ENCODE peak calls at places on chromosomes 13 and 19, in seven cellular contexts. One of them, this sample, is unnamed.

GRCh38 chr19:36120092-36120983 is 5.1 kb downstream of the TBCB start:
- DNase-seq in left ventricle myocardium inferior: no peak
- DNase-seq in mammary epithelial cell: no peak
- DNase-seq in transverse colon: no peak
- DNase-seq in astrocyte of the spinal cord: no peak
- DNase-seq in MM.1S: no peak
- DNase-seq in PC-3: no peak
- DNase-seq in this sample: no peak

GRCh38 chr13:29922896-29923295 is 72.5 kb upstream of the UBL3 start:
- DNase-seq in left ventricle myocardium inferior: no peak
- DNase-seq in mammary epithelial cell: peak
- DNase-seq in transverse colon: no peak
- DNase-seq in astrocyte of the spinal cord: peak
- DNase-seq in MM.1S: no peak
- DNase-seq in PC-3: peak
- DNase-seq in this sample: peak

GRCh38 chr13:21511841-21512240 is 52.7 kb upstream of the ZDHHC20 start:
- DNase-seq in left ventricle myocardium inferior: no peak
- DNase-seq in mammary epithelial cell: peak
- DNase-seq in transverse colon: no peak
- DNase-seq in astrocyte of the spinal cord: peak
- DNase-seq in MM.1S: no peak
- DNase-seq in PC-3: no peak
- DNase-seq in this sample: no peak

GRCh38 chr13:40749327-40749726 is 21.7 kb downstream of the MRPS31 start:
- DNase-seq in left ventricle myocardium inferior: no peak
- DNase-seq in mammary epithelial cell: no peak
- DNase-seq in transverse colon: no peak
- DNase-seq in astrocyte of the spinal cord: no peak
- DNase-seq in MM.1S: no peak
- DNase-seq in PC-3: peak
- DNase-seq in this sample: no peak

GRCh38 chr13:23513460-23513859 is 56.8 kb upstream of the TNFRSF19 start:
- DNase-seq in left ventricle myocardium inferior: no peak
- DNase-seq in mammary epithelial cell: no peak
- DNase-seq in transverse colon: no peak
- DNase-seq in astrocyte of the spinal cord: no peak
- DNase-seq in MM.1S: no peak
- DNase-seq in PC-3: no peak
- DNase-seq in this sample: no peak

GRCh38 chr13:107361666-107362065 is 793.7 kb upstream of the ARGLU1 start:
- DNase-seq in left ventricle myocardium inferior: no peak
- DNase-seq in mammary epithelial cell: no peak
- DNase-seq in transverse colon: no peak
- DNase-seq in astrocyte of the spinal cord: no peak
- DNase-seq in MM.1S: no peak
- DNase-seq in PC-3: no peak
- DNase-seq in this sample: no peak

GRCh38 chr19:46951236-46951986 is 68.2 kb upstream of the NPAS1 start:
- DNase-seq in left ventricle myocardium inferior: no peak
- DNase-seq in mammary epithelial cell: peak
- DNase-seq in transverse colon: peak
- DNase-seq in astrocyte of the spinal cord: no peak
- DNase-seq in MM.1S: no peak
- DNase-seq in PC-3: peak
- DNase-seq in this sample: peak

GRCh38 chr13:24654741-24655140 is 25.5 kb upstream of the ATP12A start:
- DNase-seq in left ventricle myocardium inferior: no peak
- DNase-seq in mammary epithelial cell: no peak
- DNase-seq in transverse colon: no peak
- DNase-seq in astrocyte of the spinal cord: no peak
- DNase-seq in MM.1S: no peak
- DNase-seq in PC-3: no peak
- DNase-seq in this sample: peak

GRCh38 chr19:44512326-44513298 is 12.3 kb upstream of the ZNF180 start:
- DNase-seq in left ventricle myocardium inferior: no peak
- DNase-seq in mammary epithelial cell: peak
- DNase-seq in transverse colon: peak
- DNase-seq in astrocyte of the spinal cord: peak
- DNase-seq in MM.1S: no peak
- DNase-seq in PC-3: peak
- DNase-seq in this sample: peak

GRCh38 chr13:109145631-109146030 is 516.2 kb downstream of the MYO16 start:
- DNase-seq in left ventricle myocardium inferior: no peak
- DNase-seq in mammary epithelial cell: peak
- DNase-seq in transverse colon: peak
- DNase-seq in astrocyte of the spinal cord: peak
- DNase-seq in MM.1S: peak
- DNase-seq in PC-3: peak
- DNase-seq in this sample: peak

GRCh38 chr13:64819081-64819480 is 2411.1 kb downstream of the PCDH9 start:
- DNase-seq in left ventricle myocardium inferior: no peak
- DNase-seq in mammary epithelial cell: no peak
- DNase-seq in transverse colon: no peak
- DNase-seq in astrocyte of the spinal cord: peak
- DNase-seq in MM.1S: no peak
- DNase-seq in PC-3: no peak
- DNase-seq in this sample: no peak

GRCh38 chr19:16066611-16067104 is 9.6 kb upstream of the TPM4 start:
- DNase-seq in left ventricle myocardium inferior: no peak
- DNase-seq in mammary epithelial cell: peak
- DNase-seq in transverse colon: peak
- DNase-seq in astrocyte of the spinal cord: no peak
- DNase-seq in MM.1S: peak
- DNase-seq in PC-3: peak
- DNase-seq in this sample: peak

GRCh38 chr19:38304866-38305429 is 897 bp downstream of the C19orf33 start:
- DNase-seq in left ventricle myocardium inferior: peak
- DNase-seq in mammary epithelial cell: peak
- DNase-seq in transverse colon: peak
- DNase-seq in astrocyte of the spinal cord: peak
- DNase-seq in MM.1S: no peak
- DNase-seq in PC-3: peak
- DNase-seq in this sample: no peak

GRCh38 chr13:45016792-45017425 is 27.6 kb downstream of the GPALPP1 start:
- DNase-seq in left ventricle myocardium inferior: no peak
- DNase-seq in mammary epithelial cell: no peak
- DNase-seq in transverse colon: no peak
- DNase-seq in astrocyte of the spinal cord: no peak
- DNase-seq in MM.1S: no peak
- DNase-seq in PC-3: no peak
- DNase-seq in this sample: no peak

GRCh38 chr19:57267294-57267693 is 13.0 kb upstream of the ZNF460 start:
- DNase-seq in left ventricle myocardium inferior: no peak
- DNase-seq in mammary epithelial cell: no peak
- DNase-seq in transverse colon: no peak
- DNase-seq in astrocyte of the spinal cord: no peak
- DNase-seq in MM.1S: no peak
- DNase-seq in PC-3: peak
- DNase-seq in this sample: no peak

GRCh38 chr19:57271280-57271679 is 9.0 kb upstream of the ZNF460 start:
- DNase-seq in left ventricle myocardium inferior: no peak
- DNase-seq in mammary epithelial cell: no peak
- DNase-seq in transverse colon: no peak
- DNase-seq in astrocyte of the spinal cord: no peak
- DNase-seq in MM.1S: no peak
- DNase-seq in PC-3: no peak
- DNase-seq in this sample: no peak

DNA sequence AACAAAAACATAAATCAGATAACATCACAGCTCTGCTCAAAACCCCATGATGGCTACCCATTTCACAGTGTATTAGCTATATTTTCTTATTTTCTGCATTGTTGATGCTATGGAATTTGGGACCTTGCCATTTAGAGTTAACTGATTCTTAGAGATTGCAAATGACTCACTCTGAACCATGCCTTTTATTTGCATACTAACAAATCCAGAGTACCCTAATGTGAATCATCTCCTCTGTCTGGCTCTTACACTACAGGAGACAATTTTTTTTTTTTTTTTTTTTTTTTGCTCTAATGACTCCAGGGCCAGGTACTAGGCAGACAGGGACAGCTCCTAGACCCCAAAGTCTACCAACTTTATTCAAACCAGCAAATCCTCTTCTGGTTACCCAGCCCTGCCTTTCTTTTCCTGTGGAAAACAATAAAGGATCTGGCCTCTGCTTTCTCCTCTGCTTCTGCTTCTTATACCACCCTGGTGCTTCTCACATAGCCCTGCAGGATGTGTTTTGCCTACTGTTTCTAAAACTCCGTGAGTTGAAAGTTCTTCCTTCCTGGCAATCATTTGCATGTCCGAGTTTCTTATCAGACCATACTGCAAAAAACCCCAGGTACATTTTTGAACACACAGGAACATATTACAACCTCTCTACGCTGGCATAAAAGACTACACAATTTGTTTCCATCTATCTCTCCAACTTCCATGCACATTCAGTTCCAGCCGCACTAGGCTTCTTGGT is 10.6 kb upstream of the ZNF460 start:
- DNase-seq in left ventricle myocardium inferior: no peak
- DNase-seq in mammary epithelial cell: peak
- DNase-seq in transverse colon: no peak
- DNase-seq in astrocyte of the spinal cord: peak
- DNase-seq in MM.1S: no peak
- DNase-seq in PC-3: peak
- DNase-seq in this sample: peak
- H3K4me3 ChIP-seq in left ventricle myocardium inferior: no peak
- H3K4me3 ChIP-seq in mammary epithelial cell: no peak
- H3K4me3 ChIP-seq in transverse colon: no peak
- H3K4me3 ChIP-seq in astrocyte of the spinal cord: no peak
- H3K4me3 ChIP-seq in MM.1S: no peak
- H3K4me3 ChIP-seq in PC-3: peak
- H3K4me3 ChIP-seq in this sample: no peak

DNA sequence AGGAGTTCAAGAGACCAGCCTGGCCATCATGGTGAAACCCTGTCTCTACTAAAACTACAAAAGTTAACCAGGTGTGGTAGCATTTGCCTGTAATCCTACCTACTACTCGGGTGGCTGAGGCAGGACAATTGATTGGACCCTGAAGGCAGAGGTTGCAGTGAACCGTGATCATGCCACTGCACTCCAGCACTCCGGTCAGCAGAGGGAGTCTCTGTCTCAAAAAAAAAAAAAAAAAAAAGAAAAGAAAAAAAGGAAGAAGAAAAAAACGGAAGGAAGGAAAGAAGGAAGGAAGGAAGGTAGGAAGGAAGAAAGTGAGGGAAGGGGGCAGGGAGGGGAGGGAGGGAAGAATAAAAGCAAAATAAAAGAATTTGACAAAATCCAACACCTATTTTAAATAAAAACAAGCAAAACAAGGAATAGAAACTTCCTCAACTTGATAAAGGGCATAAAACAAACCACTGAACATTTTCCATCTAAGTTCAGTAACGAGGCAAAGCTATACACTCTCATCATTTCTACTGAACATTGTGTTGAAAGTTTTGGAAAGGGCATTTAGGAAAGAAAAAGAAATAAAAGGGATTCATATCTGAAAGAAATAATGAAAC is 411.6 kb upstream of the SLITRK5 start:
- DNase-seq in left ventricle myocardium inferior: no peak
- DNase-seq in mammary epithelial cell: no peak
- DNase-seq in transverse colon: no peak
- DNase-seq in astrocyte of the spinal cord: no peak
- DNase-seq in MM.1S: no peak
- DNase-seq in PC-3: peak
- DNase-seq in this sample: no peak
- TF ChIP-seq CTCF in left ventricle myocardium inferior: peak
- TF ChIP-seq CTCF in mammary epithelial cell: peak
- TF ChIP-seq CTCF in transverse colon: no peak
- TF ChIP-seq CTCF in astrocyte of the spinal cord: peak
- TF ChIP-seq CTCF in MM.1S: peak
- TF ChIP-seq CTCF in PC-3: peak
- TF ChIP-seq CTCF in this sample: no peak

GRCh38 chr19:48393559-48394330 is at the start of gene GRIN2D:
- DNase-seq in left ventricle myocardium inferior: no peak
- DNase-seq in mammary epithelial cell: no peak
- DNase-seq in transverse colon: peak
- DNase-seq in astrocyte of the spinal cord: peak
- DNase-seq in MM.1S: no peak
- DNase-seq in PC-3: peak
- DNase-seq in this sample: peak
- H3K4me3 ChIP-seq in left ventricle myocardium inferior: peak
- H3K4me3 ChIP-seq in mammary epithelial cell: peak
- H3K4me3 ChIP-seq in transverse colon: peak
- H3K4me3 ChIP-seq in astrocyte of the spinal cord: peak
- H3K4me3 ChIP-seq in MM.1S: no peak
- H3K4me3 ChIP-seq in PC-3: peak
- H3K4me3 ChIP-seq in this sample: peak

GRCh38 chr19:49912965-49913685 is 15.9 kb upstream of the ATF5 start:
- DNase-seq in left ventricle myocardium inferior: no peak
- DNase-seq in mammary epithelial cell: no peak
- DNase-seq in transverse colon: no peak
- DNase-seq in astrocyte of the spinal cord: no peak
- DNase-seq in MM.1S: no peak
- DNase-seq in PC-3: no peak
- DNase-seq in this sample: no peak
- TF ChIP-seq CTCF in left ventricle myocardium inferior: no peak
- TF ChIP-seq CTCF in mammary epithelial cell: no peak
- TF ChIP-seq CTCF in transverse colon: no peak
- TF ChIP-seq CTCF in astrocyte of the spinal cord: no peak
- TF ChIP-seq CTCF in MM.1S: no peak
- TF ChIP-seq CTCF in PC-3: no peak
- TF ChIP-seq CTCF in this sample: no peak